ENCODE peak calls at places on chromosomes 5 and 9, in six cellular contexts. M, U, A, F, Q and D are unnamed samples.

GRCh38 chr9:98603821-98604383 is 104.8 kb downstream of the GABBR2 start:
- DNase-seq in M (no peak), U (no peak), A (no peak), F (no peak), Q (no peak), D (no peak)

GRCh38 chr5:140345919-140346347 is 470 bp downstream of the HBEGF start:
- DNase-seq in M (no peak), U (peak), A (peak), F (no peak), Q (no peak), D (no peak)

GRCh38 chr5:38738898-38739743 is 106.7 kb upstream of the OSMR start:
- DNase-seq in M (no peak), U (no peak), A (no peak), F (no peak), Q (no peak), D (no peak)

GRCh38 chr9:109966643-109967368 is 186.8 kb downstream of the PALM2AKAP2 start:
- DNase-seq in M (no peak), U (no peak), A (no peak), F (no peak), Q (no peak), D (no peak)

GRCh38 chr5:160926428-160926827 is 74.4 kb upstream of the ATP10B start:
- DNase-seq in M (no peak), U (no peak), A (no peak), F (no peak), Q (no peak), D (peak)

GRCh38 chr5:151001436-151001835 is 19.0 kb upstream of the GPX3 start:
- DNase-seq in M (no peak), U (no peak), A (no peak), F (no peak), Q (no peak), D (no peak)

GRCh38 chr9:111877420-111877819 is 19.2 kb upstream of the UGCG start:
- DNase-seq in M (no peak), U (no peak), A (no peak), F (no peak), Q (no peak), D (no peak)

GRCh38 chr9:35603506-35603985 is 1.5 kb upstream of the TESK1 start:
- DNase-seq in M (no peak), U (peak), A (no peak), F (no peak), Q (no peak), D (peak)

GRCh38 chr5:102865171-102865509 is 110.0 kb downstream of the PAM start:
- DNase-seq in M (no peak), U (no peak), A (no peak), F (no peak), Q (peak), D (no peak)

GRCh38 chr9:37034320-37034937 is 361 bp upstream of the PAX5 start:
- DNase-seq in M (no peak), U (no peak), A (no peak), F (no peak), Q (no peak), D (no peak)

GRCh38 chr5:132136906-132137305 is 63.3 kb downstream of the CSF2 start:
- DNase-seq in M (no peak), U (no peak), A (no peak), F (no peak), Q (no peak), D (no peak)

GRCh38 chr5:346229-346935 is 24.9 kb downstream of the AHRR start:
- DNase-seq in M (no peak), U (no peak), A (no peak), F (no peak), Q (no peak), D (no peak)

GRCh38 chr9:113901196-113901818 is 25.2 kb downstream of the ZNF618 start:
- DNase-seq in M (no peak), U (no peak), A (no peak), F (no peak), Q (no peak), D (no peak)

GRCh38 chr5:120306331-120306730 is 157.8 kb upstream of the PRR16 start:
- DNase-seq in M (no peak), U (no peak), A (no peak), F (no peak), Q (no peak), D (no peak)

GRCh38 chr9:29798599-29798998 is 2225.3 kb upstream of the C9orf72 start:
- DNase-seq in M (no peak), U (no peak), A (no peak), F (no peak), Q (no peak), D (no peak)

GRCh38 chr5:148151872-148152271 is 16.5 kb upstream of the SPINK14 start:
- DNase-seq in M (no peak), U (no peak), A (no peak), F (no peak), Q (no peak), D (no peak)

GRCh38 chr5:72144762-72145161 is 37.5 kb downstream of the MAP1B start:
- DNase-seq in M (no peak), U (no peak), A (no peak), F (no peak), Q (no peak), D (no peak)

GRCh38 chr5:180689071-180689694 is 39.8 kb upstream of the FLT4 start:
- DNase-seq in M (no peak), U (no peak), A (no peak), F (no peak), Q (no peak), D (no peak)

GRCh38 chr9:326667-327066 is 112.0 kb downstream of the DOCK8 start:
- DNase-seq in M (no peak), U (no peak), A (no peak), F (no peak), Q (no peak), D (peak)

GRCh38 chr5:39506216-39506615 is 81.4 kb upstream of the DAB2 start:
- DNase-seq in M (no peak), U (no peak), A (no peak), F (no peak), Q (no peak), D (no peak)

GRCh38 chr5:149221326-149221725 is 50.3 kb upstream of the AFAP1L1 start:
- DNase-seq in M (no peak), U (peak), A (no peak), F (no peak), Q (no peak), D (no peak)

GRCh38 chr5:31116466-31117031 is 76.9 kb upstream of the CDH6 start:
- DNase-seq in M (no peak), U (no peak), A (no peak), F (no peak), Q (no peak), D (no peak)

GRCh38 chr9:20526500-20527319 is 95.6 kb downstream of the MLLT3 start:
- DNase-seq in M (peak), U (peak), A (no peak), F (no peak), Q (no peak), D (no peak)

GRCh38 chr5:89556215-89557009 is 673.4 kb upstream of the MEF2C start:
- DNase-seq in M (no peak), U (no peak), A (no peak), F (no peak), Q (peak), D (no peak)

GRCh38 chr5:149407331-149408251 is 28.5 kb upstream of the IL17B start:
- DNase-seq in M (no peak), U (no peak), A (no peak), F (no peak), Q (no peak), D (no peak)

GRCh38 chr9:134570151-134570621 is 71.4 kb upstream of the COL5A1 start:
- DNase-seq in M (no peak), U (no peak), A (no peak), F (no peak), Q (no peak), D (no peak)

GRCh38 chr5:176653401-176653800 is 6.1 kb downstream of the TSPAN17 start:
- DNase-seq in M (peak), U (no peak), A (peak), F (no peak), Q (no peak), D (no peak)

GRCh38 chr9:134355561-134356278 is 29.5 kb downstream of the RXRA start:
- DNase-seq in M (no peak), U (no peak), A (peak), F (no peak), Q (no peak), D (peak)

GRCh38 chr5:67817652-67818051 is 397.9 kb upstream of the PIK3R1 start:
- DNase-seq in M (no peak), U (no peak), A (no peak), F (no peak), Q (no peak), D (no peak)

GRCh38 chr9:21750021-21750735 is 52.3 kb upstream of the MTAP start:
- DNase-seq in M (no peak), U (no peak), A (no peak), F (no peak), Q (no peak), D (no peak)

GRCh38 chr5:148848378-148849031 is 22.1 kb downstream of the ADRB2 start:
- DNase-seq in M (no peak), U (no peak), A (no peak), F (no peak), Q (no peak), D (no peak)

GRCh38 chr5:169071-169727 is 22.1 kb upstream of the LRRC14B start:
- DNase-seq in M (no peak), U (no peak), A (no peak), F (no peak), Q (no peak), D (no peak)

GRCh38 chr5:96785719-96786118 is 22.0 kb downstream of the ERAP1 start:
- DNase-seq in M (no peak), U (no peak), A (no peak), F (no peak), Q (no peak), D (no peak)

GRCh38 chr9:133979124-133979920 is 12.8 kb downstream of the VAV2 start:
- DNase-seq in M (no peak), U (peak), A (no peak), F (no peak), Q (no peak), D (no peak)

GRCh38 chr5:176381423-176381822 is 7.0 kb downstream of the NOP16 start:
- DNase-seq in M (no peak), U (no peak), A (no peak), F (no peak), Q (no peak), D (no peak)

DNA sequence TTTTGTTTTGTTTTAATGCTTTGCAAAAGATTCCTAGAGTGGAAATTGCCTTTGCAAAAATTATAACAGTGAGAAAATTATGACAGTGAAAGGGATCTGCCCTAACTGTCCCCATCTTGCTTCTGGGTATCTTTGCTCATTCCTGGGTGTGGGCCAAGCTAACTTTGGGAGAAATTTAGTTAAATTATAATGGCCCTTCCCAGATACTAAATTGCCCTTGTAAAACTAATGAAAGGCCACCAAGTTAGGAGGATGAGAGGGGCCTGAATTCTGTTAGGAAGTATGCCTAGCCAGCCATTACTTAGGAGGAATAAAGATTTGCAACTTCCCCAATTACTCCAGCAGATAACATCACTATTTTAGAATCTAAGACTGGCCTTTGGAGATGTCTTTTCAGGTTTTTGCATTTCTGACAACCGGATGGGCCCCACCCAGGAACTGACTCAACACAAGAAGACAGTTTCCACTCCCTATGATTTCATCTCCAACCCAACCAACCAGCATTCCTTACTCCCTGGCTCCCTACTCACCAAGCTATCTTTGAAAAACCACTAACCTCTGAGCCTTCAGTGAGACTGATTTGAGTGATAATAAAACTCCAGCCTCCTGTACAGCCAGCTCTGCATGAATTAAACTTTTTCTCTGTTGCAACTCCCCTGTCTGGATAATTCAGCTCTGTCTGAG is 7.1 kb upstream of the IL12B start:
- DNase-seq in M (no peak), U (no peak), A (no peak), F (no peak), Q (no peak), D (no peak)
- TF ChIP-seq JUND in M (no peak), U (no peak), A (peak), F (no peak), Q (peak), D (no peak)

DNA sequence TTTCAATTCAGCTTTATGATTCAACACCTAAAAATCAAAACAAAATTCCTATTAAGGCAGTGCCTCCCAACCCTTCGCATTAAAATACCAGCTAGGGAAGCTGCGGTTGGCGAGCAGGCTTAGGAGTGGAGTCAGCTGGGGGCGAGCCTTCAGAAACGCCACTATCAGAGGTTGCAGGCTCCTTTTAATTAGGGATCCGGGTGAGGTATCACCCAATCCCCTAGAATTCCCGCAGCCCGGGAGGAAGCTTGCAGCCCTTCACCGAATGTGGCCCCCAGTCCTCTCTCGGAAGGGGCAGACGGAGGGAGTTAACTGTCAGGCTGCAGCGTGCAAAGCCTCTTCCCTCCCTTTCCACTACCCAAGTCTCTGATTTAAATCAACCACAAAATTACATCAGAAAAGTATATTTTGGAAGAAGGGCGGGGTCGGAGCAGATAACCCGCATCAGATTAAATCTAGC is 1.7 kb downstream of the STC2 start:
- DNase-seq in M (no peak), U (no peak), A (peak), F (no peak), Q (no peak), D (no peak)
- TF ChIP-seq JUND in M (no peak), U (no peak), A (no peak), F (no peak), Q (no peak), D (no peak)

GRCh38 chr5:134917070-134917831 is 12.3 kb downstream of the PCBD2 start:
- DNase-seq in M (no peak), U (peak), A (peak), F (no peak), Q (no peak), D (peak)
- TF ChIP-seq JUND in M (no peak), U (no peak), A (no peak), F (no peak), Q (no peak), D (no peak)

DNA sequence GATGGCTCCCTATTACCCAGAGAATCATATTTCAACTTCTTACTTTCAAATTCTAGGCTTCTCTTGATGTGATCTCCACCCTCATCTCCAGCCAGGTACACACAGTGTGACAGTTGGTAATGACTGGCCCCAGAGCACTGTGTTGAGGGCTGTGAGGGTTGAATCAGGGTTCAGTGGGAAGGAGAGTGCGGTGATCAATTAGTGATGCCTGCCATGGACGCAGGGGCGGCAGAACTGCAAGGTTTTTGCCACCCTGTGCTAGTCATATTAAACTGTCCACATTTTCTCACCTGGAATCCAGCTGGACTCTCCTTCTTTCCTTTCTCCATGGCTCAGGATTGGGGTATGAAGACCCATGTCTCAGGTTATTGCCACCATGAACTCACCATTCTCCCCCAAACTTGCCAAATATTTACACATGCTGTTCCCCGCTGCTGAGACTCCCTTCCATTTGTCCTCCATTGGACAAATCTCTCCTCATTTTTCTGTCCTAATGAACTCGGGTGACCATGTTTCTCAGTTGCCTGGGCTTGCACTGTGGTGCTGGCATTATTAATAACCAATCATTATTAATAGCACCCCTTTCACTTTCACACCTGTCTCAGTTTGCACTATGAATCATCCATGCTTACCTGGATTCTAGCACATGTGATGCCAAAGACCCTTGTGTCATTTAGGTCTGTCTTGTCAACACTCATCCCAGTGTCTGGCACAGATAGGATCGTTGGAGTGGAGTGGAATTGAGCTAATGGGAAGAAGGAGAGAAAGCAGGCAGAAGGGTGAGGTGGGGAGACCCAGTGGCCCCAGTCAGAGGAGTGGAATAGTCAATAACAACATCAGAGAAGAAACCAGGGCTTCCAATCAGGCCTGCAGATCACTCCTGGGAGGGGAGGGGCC is 33.9 kb upstream of the CRB2 start:
- DNase-seq in M (no peak), U (no peak), A (no peak), F (no peak), Q (no peak), D (no peak)
- TF ChIP-seq JUND in M (no peak), U (no peak), A (no peak), F (no peak), Q (no peak), D (no peak)

DNA sequence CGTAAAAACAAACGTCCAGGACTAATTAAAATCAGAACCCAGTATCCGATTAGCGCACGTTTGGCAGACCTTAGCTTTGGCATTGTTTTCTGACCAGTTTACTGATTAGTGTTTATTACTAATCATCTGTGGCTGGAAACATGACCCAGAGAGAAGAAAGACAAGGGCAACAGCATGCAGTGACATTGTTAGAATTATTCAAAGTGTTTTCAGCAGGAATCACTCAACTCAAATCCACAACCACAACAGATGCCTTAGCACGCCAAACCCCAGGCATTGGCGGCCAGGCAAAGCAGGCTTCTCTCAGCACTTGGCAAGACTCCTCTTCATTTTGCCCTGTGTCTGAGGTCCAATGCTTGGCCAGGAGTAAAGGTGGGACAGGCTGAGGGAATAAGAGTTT is 490.0 kb downstream of the EBF1 start:
- DNase-seq in M (no peak), U (no peak), A (no peak), F (no peak), Q (no peak), D (no peak)
- TF ChIP-seq JUND in M (no peak), U (no peak), A (no peak), F (no peak), Q (no peak), D (no peak)

GRCh38 chr9:77019010-77019809 is at the start of gene FOXB2:
- DNase-seq in M (no peak), U (no peak), A (no peak), F (no peak), Q (no peak), D (no peak)
- TF ChIP-seq JUND in M (no peak), U (no peak), A (no peak), F (no peak), Q (no peak), D (no peak)

GRCh38 chr5:98397081-98397480 is 376.4 kb upstream of the RGMB start:
- DNase-seq in M (no peak), U (no peak), A (no peak), F (no peak), Q (no peak), D (no peak)
- TF ChIP-seq JUND in M (no peak), U (no peak), A (no peak), F (no peak), Q (no peak), D (no peak)